ENCODE peak calls at places on chromosomes 7 and 10, in nine cellular contexts. L, T, Y, E, R, B, Z, X and U are unnamed samples.

GRCh38 chr7:138396251-138397070 is 63.6 kb upstream of the TRIM24 start:
- DNase-seq in T (no peak), Y (no peak), E (no peak), B (no peak), R (no peak), X (no peak), L (peak; percentile 76), Z (peak; percentile 53), U (no peak)

GRCh38 chr10:131655101-131655849 is 245.5 kb upstream of the PPP2R2D start:
- DNase-seq in B (no peak), X (peak; percentile 86), Y (no peak), E (no peak), Z (no peak), L (peak; percentile 25), T (peak; percentile 58), R (no peak), U (peak; percentile 71)

GRCh38 chr10:19889279-19889678 is 73.0 kb downstream of the PLXDC2 start:
- DNase-seq in R (no peak), Y (no peak), T (no peak), B (no peak), L (no peak), Z (no peak), X (no peak), E (no peak), U (no peak)

GRCh38 chr10:69228151-69228550 is 8.0 kb downstream of the HKDC1 start:
- DNase-seq in L (no peak), R (no peak), Z (no peak), E (no peak), Y (no peak), B (no peak), T (no peak), X (no peak), U (no peak)

GRCh38 chr7:157540606-157541294 is 203.9 kb downstream of the DNAJB6 start:
- DNase-seq in X (no peak), T (peak; percentile 45), E (no peak), B (no peak), Z (no peak), L (no peak), R (no peak), Y (no peak), U (peak; percentile 65)

GRCh38 chr7:133070562-133070961 is 11.3 kb downstream of the CHCHD3 start:
- DNase-seq in Z (no peak), T (no peak), L (no peak), R (no peak), E (no peak), Y (no peak), X (no peak), B (no peak), U (no peak)

GRCh38 chr10:31278279-31278941 is 40.6 kb upstream of the ZEB1 start:
- DNase-seq in T (no peak), X (no peak), Y (no peak), R (no peak), L (no peak), B (peak; percentile 42), E (no peak), Z (no peak), U (no peak)

GRCh38 chr7:128362670-128363069 is 1.2 kb upstream of the PRRT4 start:
- DNase-seq in Y (no peak), L (no peak), T (no peak), E (no peak), Z (no peak), R (no peak), X (no peak), B (peak; percentile 74), U (no peak)

DNA sequence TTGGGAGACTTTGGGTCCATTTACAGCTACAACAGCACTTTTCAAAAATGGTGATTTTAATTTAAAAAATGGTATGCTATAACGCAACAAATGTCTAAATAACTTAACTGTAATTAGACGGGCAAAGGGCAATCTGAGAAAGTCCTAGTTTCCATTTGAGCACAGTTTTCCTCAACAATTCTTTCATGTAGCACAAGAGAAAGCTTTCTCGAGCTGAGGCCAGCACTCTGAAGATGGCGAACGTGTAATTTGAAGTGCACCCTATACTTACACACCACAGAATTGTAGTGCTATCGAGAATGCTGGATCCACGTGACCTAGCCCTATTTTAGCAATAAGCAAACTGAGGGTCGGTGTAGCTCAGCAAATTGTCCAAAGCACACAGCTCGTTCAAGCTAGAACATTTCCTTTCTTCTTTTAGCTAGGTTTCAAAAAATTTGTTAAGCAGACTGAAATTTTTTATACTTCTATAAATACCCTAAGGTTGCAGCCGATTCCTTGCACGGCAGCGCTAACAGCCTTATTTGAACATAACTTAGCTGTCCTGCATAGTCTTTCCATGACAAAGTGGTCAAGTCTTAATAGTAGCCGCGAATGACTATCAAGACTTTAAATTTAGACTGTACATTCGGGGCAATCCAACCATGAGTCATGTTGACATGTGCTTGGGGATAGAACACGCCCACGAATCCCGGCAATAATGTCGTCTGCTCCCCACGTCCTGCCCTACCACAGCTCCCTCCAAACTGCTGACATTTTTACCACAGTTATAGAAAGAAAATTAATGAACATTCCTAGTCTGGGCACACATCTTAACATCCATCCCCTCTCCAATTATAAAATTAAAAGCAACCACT is 10.0 kb downstream of the KLF6 start:
- DNase-seq in E (no peak), Y (peak; percentile 68), L (no peak), Z (no peak), B (peak; percentile 91), X (no peak), R (peak; percentile 60), T (peak; percentile 73), U (no peak)
- TF ChIP-seq POLR2A in E (peak; percentile 36), Y (no peak), L (no peak), Z (peak; percentile 55), B (peak; percentile 81), X (no peak), R (no peak), T (no peak), U (no peak)

GRCh38 chr7:92697012-92697411 is 106.8 kb upstream of the FAM133B start:
- DNase-seq in Z (no peak), X (no peak), E (no peak), B (no peak), Y (no peak), R (no peak), T (no peak), L (no peak), U (no peak)

GRCh38 chr7:92697414-92697813 is 107.2 kb upstream of the FAM133B start:
- DNase-seq in T (no peak), Z (no peak), E (no peak), L (no peak), Y (no peak), B (no peak), X (no peak), R (no peak), U (no peak)

GRCh38 chr7:92698237-92698841 is 108.1 kb upstream of the FAM133B start:
- DNase-seq in R (no peak), E (peak; percentile 65), B (peak; percentile 92), Z (no peak), Y (peak; percentile 48), X (peak; percentile 77), L (peak; percentile 62), T (no peak), U (no peak)

GRCh38 chr7:92695308-92696261 is 105.4 kb upstream of the FAM133B start:
- DNase-seq in T (no peak), E (peak; percentile 51), R (no peak), Z (no peak), X (peak; percentile 63), L (peak; percentile 87), B (peak; percentile 90), Y (peak; percentile 82), U (no peak)

DNA sequence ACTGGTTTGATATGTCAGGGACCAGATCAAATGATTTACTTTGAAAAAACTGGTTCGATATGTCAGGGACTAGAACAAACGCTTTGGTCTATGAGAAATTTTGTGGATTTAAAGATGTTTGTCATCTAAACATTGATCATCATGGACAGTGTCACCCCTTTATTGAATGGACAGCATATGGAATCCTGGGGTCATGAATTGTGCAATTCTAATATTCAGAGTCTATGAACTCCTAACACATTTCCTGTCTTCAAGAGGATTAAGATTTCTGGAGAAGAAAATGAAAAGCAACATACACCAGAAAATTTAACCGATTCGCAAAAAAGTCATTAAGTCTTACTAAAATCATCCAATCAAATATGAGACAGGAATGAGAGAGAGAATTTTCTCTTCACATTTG is 106.4 kb upstream of the FAM133B start:
- DNase-seq in R (no peak), L (no peak), X (no peak), T (no peak), B (no peak), Y (no peak), Z (no peak), E (no peak), U (no peak)
- H3K4me3 ChIP-seq in R (no peak overlapping the region), L (no peak overlapping the region), X (no peak overlapping the region), T (no peak overlapping the region), B (no peak overlapping the region), Y (peak overlapping the region; percentile 59), Z (no peak overlapping the region), E (peak overlapping the region; percentile 53), U (no peak overlapping the region)

GRCh38 chr10:43689007-43689491 is 40.4 kb upstream of the ZNF32 start:
- DNase-seq in R (no peak), Y (no peak), E (no peak), T (peak; percentile 63), L (no peak), Z (no peak), X (no peak), B (no peak), U (peak; percentile 76)

GRCh38 chr10:43688348-43688892 is 39.7 kb upstream of the ZNF32 start:
- DNase-seq in R (no peak), Y (no peak), Z (no peak), E (no peak), T (no peak), X (no peak), L (no peak), B (no peak), U (peak; percentile 68)

GRCh38 chr10:43689618-43689954 is 40.9 kb upstream of the ZNF32 start:
- DNase-seq in B (no peak), Z (no peak), R (peak; percentile 38), X (peak; percentile 60), T (peak; percentile 82), E (peak; percentile 90), Y (no peak), L (peak; percentile 68), U (peak; percentile 86)

GRCh38 chr10:43691503-43691902 is 42.8 kb upstream of the ZNF32 start:
- DNase-seq in Z (no peak), E (no peak), X (no peak), L (no peak), R (no peak), Y (no peak), B (peak; percentile 23), T (no peak), U (no peak)

DNA sequence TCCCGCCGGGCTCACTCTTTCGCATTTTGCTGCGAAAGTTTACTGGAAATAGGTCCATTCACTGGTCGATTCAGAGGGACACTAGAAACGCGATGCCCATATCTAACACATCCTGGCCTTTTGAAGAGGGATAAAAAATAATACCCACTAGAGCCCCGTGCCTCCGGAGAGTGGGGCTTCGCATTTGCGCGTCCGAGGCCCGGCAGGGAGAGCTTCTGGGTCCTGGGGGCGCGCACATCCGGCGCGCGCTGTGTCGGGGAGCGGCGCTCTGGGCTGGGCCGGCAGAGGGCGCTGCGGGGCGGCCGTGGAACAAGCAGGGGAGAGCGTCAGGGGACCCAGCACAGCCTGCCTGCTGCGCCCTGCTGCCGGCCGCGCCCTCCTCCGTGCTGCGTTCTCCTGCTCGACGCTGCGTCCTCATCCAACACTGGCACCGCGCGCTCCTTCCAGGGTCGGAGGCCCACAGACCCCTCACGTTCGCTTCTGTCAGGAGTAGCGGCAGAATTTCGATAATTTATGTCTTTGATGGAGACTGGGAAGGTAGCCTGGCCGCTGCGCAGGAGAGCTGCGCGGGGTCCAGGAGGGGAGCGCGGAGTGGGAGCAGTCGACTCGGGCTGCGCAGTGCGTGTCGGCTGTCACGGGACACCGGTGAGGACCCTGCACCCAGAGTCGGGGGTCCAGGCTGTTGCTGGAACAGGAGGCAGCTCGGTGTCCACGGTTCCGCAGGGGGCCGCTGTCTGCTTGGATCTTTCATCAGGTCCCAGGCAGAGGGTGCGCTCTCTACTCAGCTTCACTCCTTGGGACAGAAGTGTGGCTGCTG is 41.5 kb upstream of the ZNF32 start:
- DNase-seq in B (peak; percentile 72), Y (peak; percentile 29), Z (no peak), R (peak; percentile 68), L (peak; percentile 84), X (peak; percentile 80), E (peak; percentile 95), T (peak; percentile 91), U (peak; percentile 94)
- TF ChIP-seq POLR2A in B (peak; percentile 42), Y (no peak), Z (no peak), R (no peak), L (no peak), X (no peak), E (peak; percentile 34), T (no peak), U (no peak)

GRCh38 chr10:5625992-5626777 is 40.2 kb downstream of the ASB13 start:
- DNase-seq in Z (no peak), E (no peak), X (peak; percentile 66), Y (no peak), B (no peak), T (no peak), L (peak; percentile 87), R (no peak), U (no peak)
- H3K4me3 ChIP-seq in Z (no peak overlapping the region), E (no peak overlapping the region), X (no peak overlapping the region), Y (no peak overlapping the region), B (no peak overlapping the region), T (no peak overlapping the region), L (no peak overlapping the region), R (no peak overlapping the region), U (no peak overlapping the region)